ENCODE peak calls at places on chromosomes 4 and X, in four cellular contexts. L, C, Q and Z are unnamed samples.

GRCh38 chr4:53935780-53936179 is 128.6 kb downstream of the CHIC2 start:
- DNase-seq in C (peak), L (no peak), Q (no peak), Z (peak)

GRCh38 chr4:118076958-118077766 is 42.9 kb downstream of the NDST3 start:
- DNase-seq in C (peak), Q (peak), L (no peak), Z (peak)

GRCh38 chr4:973431-974397 is at the start of gene DGKQ:
- DNase-seq in Q (peak), L (peak), C (peak), Z (peak)

GRCh38 chr4:19224820-19225219 is 1026.9 kb upstream of the SLIT2 start:
- DNase-seq in C (peak), L (no peak), Q (no peak), Z (peak)

GRCh38 chr4:26839534-26839951 is 21.1 kb upstream of the STIM2 start:
- DNase-seq in L (peak), Q (no peak), C (peak), Z (no peak)

GRCh38 chr4:40916880-40917279 is 167.1 kb downstream of the NSUN7 start:
- DNase-seq in C (peak), Q (peak), L (peak), Z (peak)

GRCh38 chr4:2059034-2059725 is at the start of gene NAT8L:
- DNase-seq in C (peak), L (peak), Q (peak), Z (no peak)

GRCh38 chrX:46959101-46959500 is 46.9 kb downstream of the JADE3 start:
- DNase-seq in C (peak), Q (no peak), L (no peak), Z (no peak)

GRCh38 chrX:119343856-119344255 is 55.3 kb upstream of the SLC25A43 start:
- DNase-seq in C (no peak), Q (no peak), L (no peak), Z (no peak)

GRCh38 chr4:80017125-80017854 is 55.7 kb downstream of the ANTXR2 start:
- DNase-seq in L (no peak), Q (no peak), C (peak), Z (peak)

GRCh38 chrX:78123190-78123589 is 16.3 kb downstream of the TAF9B start:
- DNase-seq in Q (no peak), L (no peak), C (no peak), Z (no peak)

GRCh38 chrX:113802837-113803236 is 781.0 kb upstream of the HTR2C start:
- DNase-seq in C (peak), Q (no peak), L (no peak), Z (peak)

GRCh38 chr4:108168213-108168671 is 490 bp downstream of the LEF1 start:
- DNase-seq in L (no peak), Q (no peak), C (no peak), Z (peak)

GRCh38 chr4:122508083-122508482 is 51.6 kb upstream of the IL2 start:
- DNase-seq in C (no peak), L (no peak), Q (no peak), Z (no peak)

GRCh38 chr4:105280338-105280809 is 133.7 kb downstream of the TET2 start:
- DNase-seq in L (no peak), Q (no peak), C (peak), Z (peak)

GRCh38 chrX:134776844-134777370 is 118.6 kb upstream of the PLAC1 start:
- DNase-seq in C (no peak), L (no peak), Q (no peak), Z (no peak)

GRCh38 chr4:176380352-176381157 is 60.8 kb downstream of the SPCS3 start:
- DNase-seq in L (no peak), Q (no peak), C (no peak), Z (no peak)

GRCh38 chr4:182799515-182800215 is 117.5 kb downstream of the DCTD start:
- DNase-seq in C (no peak), Q (no peak), L (no peak), Z (no peak)

GRCh38 chrX:42755820-42756219 is 22.1 kb downstream of the PPP1R2C start:
- DNase-seq in L (peak), C (peak), Q (peak), Z (peak)

GRCh38 chr4:83585982-83586508 is 50.1 kb downstream of the GPAT3 start:
- DNase-seq in L (no peak), C (no peak), Q (no peak), Z (no peak)

GRCh38 chr4:153486281-153487151 is 20.4 kb downstream of the TMEM131L start:
- DNase-seq in C (peak), Q (peak), L (peak), Z (peak)

GRCh38 chrX:153926863-153927685 is 1.0 kb upstream of the ARHGAP4 start:
- DNase-seq in C (peak), Q (no peak), L (peak), Z (peak)

GRCh38 chr4:124061413-124061812 is 651.1 kb downstream of the ANKRD50 start:
- DNase-seq in L (no peak), Q (no peak), C (peak), Z (peak)

GRCh38 chr4:185587444-185588161 is 52.3 kb upstream of the PDLIM3 start:
- DNase-seq in L (peak), C (no peak), Q (no peak), Z (no peak)

DNA sequence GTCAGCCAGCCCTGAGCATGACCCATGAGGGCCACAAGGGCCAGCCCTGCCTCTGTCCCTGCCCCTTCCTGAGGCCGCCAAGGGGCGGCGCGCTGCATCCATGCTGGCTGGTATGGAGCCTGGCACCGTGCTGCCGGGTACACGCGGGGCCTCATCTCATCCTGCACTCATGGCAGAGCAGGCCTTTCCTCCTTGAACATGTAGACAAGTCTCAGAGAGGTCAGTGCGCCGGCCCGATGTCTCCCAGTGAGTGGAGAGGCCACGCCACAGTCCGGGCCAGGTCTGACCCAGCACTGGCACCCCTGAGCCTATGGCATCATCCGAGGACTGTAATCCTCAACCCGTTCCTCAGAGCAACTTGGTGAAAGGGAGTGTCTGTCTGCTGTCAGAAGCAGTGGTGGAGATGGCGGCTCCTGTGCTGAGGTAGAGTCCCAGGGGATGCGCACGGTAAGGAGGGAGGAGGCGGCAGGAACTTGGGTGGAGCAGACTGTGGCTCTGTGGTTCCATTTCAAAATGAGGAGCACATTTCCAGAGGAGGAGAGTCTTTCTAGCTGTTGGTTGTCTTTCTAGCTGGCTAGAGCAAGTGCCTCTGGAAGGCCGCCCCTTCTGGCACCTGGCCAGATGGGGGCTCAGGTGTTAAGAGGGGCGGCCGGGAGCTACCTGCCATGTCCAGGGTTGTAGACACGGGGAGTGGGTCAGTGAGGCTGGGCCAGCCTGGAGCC is 32.8 kb downstream of the TRMT44 start:
- DNase-seq in C (no peak), Q (no peak), L (no peak), Z (no peak)
- TF ChIP-seq CTCF in C (peak), Q (no peak), L (no peak), Z (peak)

GRCh38 chrX:132651411-132652086 is 162.7 kb upstream of the MBNL3 start:
- DNase-seq in C (no peak), L (no peak), Q (no peak), Z (no peak)
- TF ChIP-seq CTCF in C (no peak), L (no peak), Q (no peak), Z (peak)

GRCh38 chrX:151722241-151722846 is 6.5 kb downstream of the FATE1 start:
- DNase-seq in Q (peak), L (no peak), C (peak), Z (no peak)
- TF ChIP-seq CTCF in Q (peak), L (peak), C (peak), Z (no peak)

DNA sequence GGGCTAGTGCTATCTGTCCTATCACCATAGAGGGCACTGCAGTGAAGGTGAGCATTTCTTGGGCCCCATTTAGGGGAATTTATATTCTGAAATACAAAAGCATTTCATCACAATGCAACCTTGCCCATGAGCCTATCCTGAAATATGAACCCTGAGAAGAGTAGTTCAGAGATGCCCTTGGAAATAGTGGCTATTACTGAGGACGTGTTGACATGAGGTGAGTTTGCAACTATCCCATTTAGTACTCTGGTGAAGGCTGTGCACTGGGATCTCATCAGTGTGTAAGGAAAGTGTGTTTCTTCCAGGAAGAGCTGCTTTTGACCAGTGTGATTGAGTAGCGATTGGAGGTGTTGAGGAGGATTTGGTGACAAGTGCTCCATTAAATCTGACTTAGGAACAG is 149.3 kb upstream of the EOLA2 start:
- DNase-seq in Q (no peak), C (no peak), L (no peak), Z (no peak)
- TF ChIP-seq CTCF in Q (no peak), C (no peak), L (no peak), Z (no peak)

DNA sequence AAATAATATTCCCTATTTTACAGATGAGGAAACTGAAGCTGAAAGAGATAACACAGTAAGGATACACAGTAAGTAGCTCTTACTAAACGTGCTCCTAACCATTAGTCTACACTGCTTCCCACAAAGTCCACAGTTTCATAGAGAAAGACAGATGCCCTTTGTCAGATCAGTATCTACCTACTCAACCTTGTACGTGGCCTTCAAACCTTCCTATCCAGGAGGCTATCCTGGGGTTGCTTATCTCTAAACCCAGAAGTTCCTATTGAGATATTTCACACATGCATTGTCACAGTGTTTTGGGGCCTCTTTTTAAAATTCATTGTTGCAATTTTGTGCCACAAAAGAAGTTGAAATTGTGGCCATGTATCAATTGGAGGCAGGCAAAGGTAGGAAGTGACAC is 208.0 kb downstream of the ENOX2 start:
- DNase-seq in C (no peak), Q (no peak), L (no peak), Z (no peak)
- TF ChIP-seq CTCF in C (no peak), Q (no peak), L (no peak), Z (no peak)